ENCODE peak calls at places on chromosomes 4 and X, in five cellular contexts. F is esophagus squamous epithelium, V is HFF-Myc, T is body of pancreas, P is ascending aorta. Q is an unnamed sample.

GRCh38 chr4:53702334-53703266 is 111.3 kb upstream of the LNX1 start:
- DNase-seq in F (no peak), V (peak; percentile 72), T (peak; percentile 42), P (no peak), Q (no peak)

GRCh38 chrX:39758791-39759525 is 338.8 kb downstream of the BCOR start:
- DNase-seq in F (no peak), V (no peak), T (peak; percentile 25), P (no peak), Q (peak; percentile 94)

GRCh38 chr4:25743971-25744370 is 88.3 kb downstream of the SLC34A2 start:
- DNase-seq in F (no peak), V (no peak), T (no peak), P (no peak), Q (no peak)

GRCh38 chrX:68419934-68420333 is 13.4 kb downstream of the OPHN1 start:
- DNase-seq in F (no peak), V (no peak), T (no peak), P (no peak), Q (no peak)

GRCh38 chrX:44223150-44223549 is 120.3 kb downstream of the EFHC2 start:
- DNase-seq in F (no peak), V (peak; percentile 20), T (peak; percentile 64), P (no peak), Q (no peak)

GRCh38 chr4:184250795-184251679 is 33.4 kb upstream of the ENPP6 start:
- DNase-seq in F (no peak), V (peak; percentile 25), T (no peak), P (no peak), Q (peak; percentile 33)

GRCh38 chr4:155906554-155907247 is 3.2 kb downstream of the TDO2 start:
- DNase-seq in F (no peak), V (peak; percentile 96), T (peak; percentile 16), P (no peak), Q (no peak)

GRCh38 chrX:84362184-84362838 is 139.9 kb downstream of the HDX start:
- DNase-seq in F (no peak), V (no peak), T (no peak), P (no peak), Q (no peak)

GRCh38 chr4:1910643-1911042 is 39.5 kb downstream of the NSD2 start:
- DNase-seq in F (no peak), V (no peak), T (peak; percentile 22), P (no peak), Q (peak; percentile 73)

GRCh38 chr4:121139533-121140222 is 24.4 kb downstream of the TNIP3 start:
- DNase-seq in F (no peak), V (peak; percentile 82), T (no peak), P (no peak), Q (no peak)

GRCh38 chr4:70183168-70183939 is 12.2 kb upstream of the ODAM start:
- DNase-seq in F (no peak), V (no peak), T (peak; percentile 13), P (no peak), Q (peak; percentile 48)

GRCh38 chr4:54067163-54067562 is 2.8 kb upstream of the CHIC2 start:
- DNase-seq in F (no peak), V (no peak), T (no peak), P (no peak), Q (no peak)

GRCh38 chr4:107757860-107758476 is 37.9 kb upstream of the PAPSS1 start:
- DNase-seq in F (no peak), V (no peak), T (no peak), P (no peak), Q (no peak)

GRCh38 chr4:169492436-169493163 is 119.8 kb downstream of the NEK1 start:
- DNase-seq in F (no peak), V (peak; percentile 19), T (no peak), P (no peak), Q (peak; percentile 34)

GRCh38 chrX:153871451-153871850 is 14.5 kb downstream of the L1CAM start:
- DNase-seq in F (no peak), V (no peak), T (no peak), P (no peak), Q (no peak)

GRCh38 chr4:87078987-87079469 is 141.4 kb downstream of the KLHL8 start:
- DNase-seq in F (no peak), V (no peak), T (no peak), P (no peak), Q (no peak)

GRCh38 chrX:119759333-119759766 is 962 bp downstream of the SOWAHD start:
- DNase-seq in F (no peak), V (no peak), T (no peak), P (no peak), Q (no peak)

GRCh38 chr4:17335371-17335770 is 176.5 kb downstream of the QDPR start:
- DNase-seq in F (no peak), V (no peak), T (no peak), P (no peak), Q (no peak)

GRCh38 chr4:137300776-137301175 is 231.5 kb downstream of the PCDH18 start:
- DNase-seq in F (no peak), V (no peak), T (no peak), P (no peak), Q (no peak)

GRCh38 chr4:85825937-85826678 is 351.2 kb downstream of the ARHGAP24 start:
- DNase-seq in F (no peak), V (peak; percentile 62), T (peak; percentile 62), P (no peak), Q (peak; percentile 44)

GRCh38 chr4:99100876-99101275 is 12.3 kb upstream of the ADH5 start:
- DNase-seq in F (no peak), V (no peak), T (no peak), P (no peak), Q (no peak)

GRCh38 chrX:53683556-53684414 is 2.7 kb downstream of the HUWE1 start:
- DNase-seq in F (peak; percentile 76), V (peak; percentile 94), T (peak; percentile 92), P (peak; percentile 84), Q (peak; percentile 92)

GRCh38 chrX:53681661-53682060 is 4.9 kb downstream of the HUWE1 start:
- DNase-seq in F (no peak), V (no peak), T (no peak), P (no peak), Q (no peak)

GRCh38 chrX:53674581-53674980 is 11.9 kb downstream of the HUWE1 start:
- DNase-seq in F (no peak), V (no peak), T (no peak), P (no peak), Q (no peak)

GRCh38 chrX:53682885-53683555 is 3.5 kb downstream of the HUWE1 start:
- DNase-seq in F (no peak), V (no peak), T (no peak), P (no peak), Q (peak; percentile 42)

GRCh38 chrX:53678667-53679066 is 7.9 kb downstream of the HUWE1 start:
- DNase-seq in F (no peak), V (no peak), T (no peak), P (no peak), Q (no peak)
- TF ChIP-seq CTCF in F (no peak), V (peak; percentile 24), T (no peak), P (no peak), Q (peak; percentile 11)

DNA sequence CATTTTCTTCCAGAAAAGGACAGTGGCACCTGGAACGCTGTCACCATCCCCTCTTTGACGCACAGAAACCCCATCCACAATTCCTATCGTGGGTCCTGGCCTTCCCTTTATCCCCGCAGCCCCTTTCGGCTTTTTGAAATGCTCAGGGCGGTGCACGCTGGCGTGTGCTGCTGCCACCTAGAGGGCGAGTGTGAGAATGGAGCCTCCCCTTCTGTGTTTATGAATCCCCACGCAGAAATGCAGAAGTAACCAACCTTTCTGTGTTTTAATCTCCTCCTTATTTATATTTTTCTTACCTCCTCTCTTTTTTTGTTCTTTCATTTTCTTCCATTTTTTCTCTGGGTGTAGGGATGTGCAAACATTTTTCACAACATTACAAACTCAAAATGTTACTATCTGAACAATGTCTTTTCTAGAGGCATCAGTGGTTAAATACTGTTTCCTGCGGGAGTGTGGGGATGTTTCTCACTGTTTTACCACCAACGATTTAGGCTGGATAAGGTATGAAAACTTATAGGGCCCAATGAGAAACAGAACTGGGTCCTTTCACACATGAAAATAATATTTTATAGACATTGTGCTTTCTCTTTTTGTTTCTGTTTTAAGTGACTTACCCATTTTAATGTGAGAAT is 50.0 kb downstream of the TMA16 start:
- DNase-seq in F (no peak), V (no peak), T (peak; percentile 53), P (no peak), Q (peak; percentile 77)
- H3K4me3 ChIP-seq in F (peak overlapping the region; percentile 14), V (no peak overlapping the region), T (no peak overlapping the region), P (peak overlapping the region; percentile 34), Q (no peak overlapping the region)

DNA sequence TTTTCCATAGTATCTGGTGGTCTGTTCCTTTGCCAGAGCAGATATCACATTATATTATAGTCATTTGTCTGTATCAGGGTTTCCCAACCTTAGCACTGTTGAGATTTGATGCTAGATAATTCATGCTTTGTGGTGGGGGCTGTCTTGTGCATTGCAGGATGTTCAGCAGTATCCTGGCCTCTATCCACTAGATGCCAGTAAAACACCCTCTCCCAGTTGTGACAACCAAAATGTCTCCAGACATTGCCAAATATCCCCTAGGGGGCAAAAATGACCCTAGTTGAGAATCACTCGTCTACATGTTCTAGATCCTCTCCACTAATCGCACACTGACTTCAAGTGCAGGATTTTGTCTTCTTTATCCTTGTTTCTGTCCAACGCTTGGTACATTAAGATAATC is 160.8 kb downstream of the FANCB start:
- DNase-seq in F (no peak), V (peak; percentile 2), T (no peak), P (no peak), Q (no peak)
- TF ChIP-seq CTCF in F (no peak), V (peak; percentile 6), T (no peak), P (no peak), Q (no peak)

GRCh38 chr4:76998251-76998901 is 48.8 kb downstream of the SEPTIN11 start:
- DNase-seq in F (no peak), V (no peak), T (no peak), P (no peak), Q (no peak)

GRCh38 chr4:77003400-77003799 is 53.8 kb downstream of the SEPTIN11 start:
- DNase-seq in F (no peak), V (no peak), T (no peak), P (no peak), Q (no peak)

GRCh38 chr4:77002721-77003120 is 53.2 kb downstream of the SEPTIN11 start:
- DNase-seq in F (no peak), V (no peak), T (no peak), P (no peak), Q (no peak)

GRCh38 chr4:77002321-77002720 is 52.8 kb downstream of the SEPTIN11 start:
- DNase-seq in F (no peak), V (no peak), T (no peak), P (no peak), Q (no peak)

DNA sequence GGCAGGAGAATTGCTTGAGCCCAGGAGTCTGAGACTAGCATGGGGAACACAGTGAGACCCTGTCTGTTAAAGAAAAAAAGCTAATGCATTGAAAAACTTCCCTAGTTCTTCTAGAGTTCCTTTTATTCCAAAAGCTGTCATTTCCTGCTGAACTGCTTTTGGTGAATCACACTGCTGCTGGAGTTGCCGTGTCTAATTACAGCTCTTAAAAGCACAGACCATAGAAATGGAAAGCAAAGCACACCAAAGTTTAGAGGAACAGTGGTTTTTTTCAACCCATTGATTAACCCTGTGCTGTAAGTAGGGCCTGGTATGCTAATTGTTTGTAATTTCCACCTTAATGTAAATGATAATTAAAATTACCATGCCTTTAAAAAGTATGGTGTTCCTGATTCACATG is 52.4 kb downstream of the SEPTIN11 start:
- DNase-seq in F (no peak), V (no peak), T (no peak), P (no peak), Q (no peak)
- H3K4me3 ChIP-seq in F (no peak overlapping the region), V (no peak overlapping the region), T (no peak overlapping the region), P (no peak overlapping the region), Q (no peak overlapping the region)

Q was measured in WERI-Rb-1.